ENCODE peak calls at places on chromosomes 12 and 14, in seven cellular contexts. T is neuronal stem cell, H is IMR-90, B is mesenchymal stem cell, F is H1, N is H9, I is trophoblast cell. P is an unnamed sample.

GRCh38 chr12:20097561-20097960 is 270.8 kb upstream of the PDE3A start:
- DNase-seq in F (no peak), H (peak), I (no peak), N (no peak), B (peak), T (no peak), P (no peak)

GRCh38 chr14:50023671-50024490 is 92.5 kb downstream of the VCPKMT start:
- DNase-seq in B (peak), H (peak), I (no peak), N (no peak), T (no peak), F (no peak), P (no peak)

GRCh38 chr12:13243516-13244070 is 47.1 kb downstream of the EMP1 start:
- DNase-seq in F (no peak), H (peak), B (no peak), I (no peak), T (no peak), N (no peak), P (no peak)

GRCh38 chr14:95614335-95614734 is 71.9 kb upstream of the TCL1B start:
- DNase-seq in B (no peak), H (no peak), T (no peak), N (no peak), F (no peak), I (peak), P (no peak)

GRCh38 chr12:110699591-110700445 is 10.9 kb upstream of the HVCN1 start:
- DNase-seq in N (peak), I (no peak), B (no peak), H (no peak), F (no peak), T (no peak), P (peak)

GRCh38 chr12:49154221-49154620 is 23.0 kb upstream of the TUBA1B start:
- DNase-seq in T (no peak), I (no peak), N (no peak), F (no peak), H (no peak), B (no peak), P (no peak)

GRCh38 chr12:131981388-131981787 is 31.6 kb downstream of the EP400 start:
- DNase-seq in H (no peak), I (no peak), B (no peak), T (no peak), N (no peak), F (no peak), P (no peak)

GRCh38 chr12:80648866-80649265 is 58.6 kb upstream of the MYF6 start:
- DNase-seq in I (no peak), N (no peak), B (peak), T (no peak), F (no peak), H (peak), P (no peak)

GRCh38 chr12:38905480-38906351 is at the start of gene CPNE8:
- DNase-seq in H (no peak), T (peak), B (peak), N (peak), F (no peak), I (peak), P (peak)

GRCh38 chr14:81464253-81465001 is 64.3 kb upstream of the STON2 start:
- DNase-seq in I (peak), F (peak), B (peak), H (peak), N (peak), T (peak), P (peak)

GRCh38 chr12:107322063-107322462 is 228.7 kb upstream of the CRY1 start:
- DNase-seq in H (no peak), F (no peak), B (no peak), T (no peak), N (no peak), I (no peak), P (no peak)

GRCh38 chr12:125129592-125130255 is 64.5 kb downstream of the AACS start:
- DNase-seq in H (no peak), T (no peak), B (no peak), I (no peak), F (no peak), N (no peak), P (no peak)

GRCh38 chr14:97777622-97778021 is 980.4 kb downstream of the VRK1 start:
- DNase-seq in F (no peak), T (no peak), N (no peak), B (no peak), H (no peak), I (no peak), P (no peak)

GRCh38 chr14:28653521-28653920 is 113.1 kb upstream of the FOXG1 start:
- DNase-seq in I (no peak), F (no peak), N (no peak), H (peak), T (no peak), B (no peak), P (no peak)

GRCh38 chr12:46841891-46842290 is 16.1 kb upstream of the SLC38A4 start:
- DNase-seq in T (no peak), F (no peak), B (no peak), I (no peak), H (no peak), N (no peak), P (no peak)

GRCh38 chr14:50520947-50521815 is 11.2 kb downstream of the MAP4K5 start:
- DNase-seq in H (peak), I (no peak), F (no peak), B (peak), T (no peak), N (no peak), P (no peak)

GRCh38 chr14:57834001-57834598 is 31.8 kb downstream of the SLC35F4 start:
- DNase-seq in I (no peak), N (no peak), F (no peak), H (no peak), B (no peak), T (no peak), P (no peak)

GRCh38 chr12:6229823-6230222 is 29.6 kb downstream of the CD9 start:
- DNase-seq in B (peak), I (peak), F (no peak), H (peak), N (no peak), T (no peak), P (no peak)

GRCh38 chr14:76955575-76956252 is 72.8 kb downstream of the IRF2BPL start:
- DNase-seq in B (peak), I (peak), T (no peak), N (peak), F (no peak), H (peak), P (peak)

GRCh38 chr12:48814313-48815280 is 3.7 kb upstream of the CACNB3 start:
- DNase-seq in T (peak), N (peak), I (peak), H (peak), F (no peak), B (peak), P (peak)

GRCh38 chr12:53789570-53789969 is 37.8 kb upstream of the CISTR start:
- DNase-seq in H (no peak), T (no peak), F (no peak), N (no peak), I (no peak), B (no peak), P (no peak)

GRCh38 chr12:23771230-23771949 is 178.1 kb downstream of the SOX5 start:
- DNase-seq in H (no peak), F (no peak), I (no peak), N (no peak), B (no peak), T (no peak), P (no peak)

GRCh38 chr12:96177013-96177412 is 17.2 kb upstream of the ELK3 start:
- DNase-seq in F (no peak), H (peak), I (peak), T (no peak), N (no peak), B (no peak), P (no peak)

GRCh38 chr14:91323671-91324605 is 79.4 kb upstream of the GPR68 start:
- DNase-seq in B (peak), N (peak), F (peak), H (peak), T (peak), I (peak), P (peak)

GRCh38 chr12:53225635-53226424 is 6.2 kb downstream of the RARG start:
- DNase-seq in F (no peak), N (peak), I (no peak), H (no peak), B (no peak), T (no peak), P (peak)

GRCh38 chr12:63420206-63420644 is 248.1 kb downstream of the DPY19L2 start:
- DNase-seq in B (peak), T (peak), I (peak), F (peak), N (peak), H (peak), P (peak)

GRCh38 chr12:95130096-95130495 is 56.7 kb upstream of the NR2C1 start:
- DNase-seq in I (peak), F (no peak), H (peak), N (no peak), B (peak), T (no peak), P (peak)

GRCh38 chr12:13203028-13203922 is 6.7 kb downstream of the EMP1 start:
- DNase-seq in I (no peak), F (peak), N (peak), T (no peak), B (peak), H (no peak), P (peak)

GRCh38 chr14:36279306-36280244 is 40.9 kb downstream of the MBIP start:
- DNase-seq in F (no peak), N (no peak), B (no peak), I (no peak), T (peak), H (no peak), P (peak)

GRCh38 chr12:72346331-72346944 is 74.3 kb downstream of the TRHDE start:
- DNase-seq in H (peak), T (peak), N (peak), B (peak), F (peak), I (peak), P (peak)

DNA sequence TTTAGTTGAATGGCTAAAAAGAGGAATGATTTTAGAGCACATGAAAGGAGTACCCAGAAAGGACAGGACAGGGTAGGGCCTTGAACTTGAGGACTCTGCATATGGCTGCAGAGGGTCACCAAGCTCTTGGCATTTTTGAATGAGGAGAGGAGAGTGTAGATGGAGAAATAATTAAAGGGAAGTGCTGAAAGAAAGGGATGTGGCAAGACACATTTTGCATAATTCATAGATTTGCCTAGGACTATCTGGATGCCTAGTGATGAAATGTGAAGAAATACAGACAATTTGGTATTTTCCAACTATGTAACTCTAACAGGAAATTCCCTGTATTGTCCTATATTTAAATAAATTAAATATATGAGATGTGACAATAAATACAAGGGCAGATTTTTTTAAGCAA is 27.5 kb upstream of the MDM1 start:
- DNase-seq in N (no peak), I (peak), F (no peak), B (no peak), H (no peak), T (no peak), P (no peak)
- H4K8ac ChIP-seq in N (no peak), I (no peak), F (no peak), B (no peak), H (no peak), T (no peak), P (no peak)

GRCh38 chr12:26715232-26715631 is 117.8 kb downstream of the ITPR2 start:
- DNase-seq in B (no peak), H (no peak), F (no peak), T (no peak), I (no peak), N (no peak), P (no peak)

GRCh38 chr12:26711072-26711471 is 121.9 kb downstream of the ITPR2 start:
- DNase-seq in B (no peak), I (no peak), N (no peak), T (no peak), H (no peak), F (no peak), P (no peak)

GRCh38 chr12:26712892-26713291 is 120.1 kb downstream of the ITPR2 start:
- DNase-seq in H (no peak), T (no peak), N (no peak), F (no peak), B (no peak), I (no peak), P (peak)

GRCh38 chr12:26711569-26711968 is 121.4 kb downstream of the ITPR2 start:
- DNase-seq in F (no peak), B (no peak), T (no peak), N (no peak), I (peak), H (no peak), P (no peak)

DNA sequence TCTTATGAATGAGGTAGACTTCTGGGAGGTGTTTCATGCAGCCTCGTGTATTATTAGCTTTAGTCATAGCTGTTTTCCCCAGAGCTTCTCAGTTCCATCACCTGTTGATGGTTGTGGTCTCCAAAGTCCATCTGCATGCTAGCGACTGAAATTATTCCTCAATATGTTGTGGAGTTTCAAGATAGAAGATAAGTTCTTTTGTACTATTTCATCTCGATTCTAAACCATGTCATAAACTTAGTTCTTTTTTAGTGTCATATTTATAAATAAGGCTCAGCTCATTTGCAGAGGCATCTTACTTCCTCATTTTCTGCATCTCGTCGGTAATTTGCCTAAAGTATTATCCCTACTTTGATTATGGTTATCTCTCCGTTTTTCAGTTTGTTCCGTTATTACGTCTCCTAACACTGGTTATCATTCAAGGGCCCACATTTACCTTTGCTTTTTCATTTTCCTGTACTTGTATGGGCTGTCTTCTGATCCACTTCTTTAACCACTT is 119.1 kb downstream of the ITPR2 start:
- DNase-seq in H (no peak), T (no peak), I (no peak), B (no peak), N (no peak), F (no peak), P (no peak)
- H4K8ac ChIP-seq in H (no peak), T (no peak), I (no peak), B (no peak), N (no peak), F (no peak), P (no peak)

DNA sequence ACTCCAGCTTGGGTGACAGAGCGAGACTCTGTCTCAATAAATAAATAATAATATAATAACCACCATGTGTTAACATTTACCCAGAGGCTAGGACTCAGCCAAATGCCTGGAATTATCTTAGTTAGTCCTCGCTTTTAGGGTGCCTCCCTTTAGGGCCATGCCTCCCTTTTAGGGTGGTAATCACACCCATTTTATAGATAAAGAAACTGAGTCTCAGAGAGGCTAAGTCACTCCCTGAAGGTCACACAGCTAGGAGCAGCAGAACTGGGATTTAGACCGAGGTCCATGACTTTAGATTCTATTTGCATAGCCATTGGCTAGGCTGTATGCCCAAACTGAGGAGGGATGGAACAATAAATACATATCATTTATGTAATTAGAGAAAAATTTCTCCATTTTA is 11.4 kb downstream of the TESC start:
- DNase-seq in H (no peak), B (no peak), F (no peak), N (no peak), I (no peak), T (no peak), P (no peak)
- H4K8ac ChIP-seq in H (no peak), B (no peak), F (no peak), N (no peak), I (no peak), T (no peak), P (no peak)

DNA sequence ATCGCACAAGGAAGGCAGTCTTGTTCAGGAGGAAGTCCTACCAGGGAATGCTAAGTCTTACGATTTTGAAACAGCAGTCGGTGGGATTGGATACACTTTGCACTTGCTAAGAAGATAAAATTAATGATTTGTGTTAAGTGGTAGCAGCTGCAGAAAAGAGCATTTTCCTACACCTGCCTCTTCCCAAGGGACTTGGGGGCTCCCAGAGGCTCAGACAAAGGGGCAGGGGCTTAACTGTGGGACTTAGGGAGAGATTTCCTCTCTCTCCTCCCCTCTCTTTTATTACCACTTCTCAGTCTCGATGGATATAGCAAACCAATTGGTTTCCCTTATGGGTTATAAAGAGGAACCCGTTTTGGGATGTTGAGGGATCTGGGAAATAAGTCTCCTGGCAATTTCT is 175.2 kb downstream of the NRXN3 start:
- DNase-seq in H (no peak), B (no peak), I (no peak), N (no peak), T (no peak), F (no peak), P (no peak)
- H4K8ac ChIP-seq in H (no peak), B (no peak), I (no peak), N (no peak), T (no peak), F (no peak), P (no peak)

DNA sequence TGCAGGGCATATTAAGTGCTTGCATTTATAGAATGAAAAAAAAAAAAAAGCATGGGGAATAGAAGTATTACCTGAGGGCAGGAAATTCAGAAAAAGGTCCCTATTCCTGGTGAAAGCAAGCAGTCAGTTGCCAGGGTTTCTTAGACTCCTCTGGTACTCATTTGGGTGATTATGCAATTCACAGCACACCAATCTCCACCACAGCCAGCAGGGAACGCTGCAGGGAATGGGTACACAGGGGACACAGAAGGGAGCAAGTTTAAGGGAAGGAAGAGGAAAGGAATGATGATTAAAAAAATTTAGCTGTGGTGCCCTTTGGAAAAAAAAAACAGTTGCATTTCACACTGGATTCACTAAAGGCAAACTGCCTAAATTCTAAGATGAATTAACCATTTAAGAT is 14.2 kb downstream of the BLTP3B start:
- DNase-seq in H (peak), I (peak), B (peak), T (no peak), F (no peak), N (peak), P (peak)
- H4K8ac ChIP-seq in H (peak), I (no peak), B (peak), T (no peak), F (no peak), N (no peak), P (no peak)

DNA sequence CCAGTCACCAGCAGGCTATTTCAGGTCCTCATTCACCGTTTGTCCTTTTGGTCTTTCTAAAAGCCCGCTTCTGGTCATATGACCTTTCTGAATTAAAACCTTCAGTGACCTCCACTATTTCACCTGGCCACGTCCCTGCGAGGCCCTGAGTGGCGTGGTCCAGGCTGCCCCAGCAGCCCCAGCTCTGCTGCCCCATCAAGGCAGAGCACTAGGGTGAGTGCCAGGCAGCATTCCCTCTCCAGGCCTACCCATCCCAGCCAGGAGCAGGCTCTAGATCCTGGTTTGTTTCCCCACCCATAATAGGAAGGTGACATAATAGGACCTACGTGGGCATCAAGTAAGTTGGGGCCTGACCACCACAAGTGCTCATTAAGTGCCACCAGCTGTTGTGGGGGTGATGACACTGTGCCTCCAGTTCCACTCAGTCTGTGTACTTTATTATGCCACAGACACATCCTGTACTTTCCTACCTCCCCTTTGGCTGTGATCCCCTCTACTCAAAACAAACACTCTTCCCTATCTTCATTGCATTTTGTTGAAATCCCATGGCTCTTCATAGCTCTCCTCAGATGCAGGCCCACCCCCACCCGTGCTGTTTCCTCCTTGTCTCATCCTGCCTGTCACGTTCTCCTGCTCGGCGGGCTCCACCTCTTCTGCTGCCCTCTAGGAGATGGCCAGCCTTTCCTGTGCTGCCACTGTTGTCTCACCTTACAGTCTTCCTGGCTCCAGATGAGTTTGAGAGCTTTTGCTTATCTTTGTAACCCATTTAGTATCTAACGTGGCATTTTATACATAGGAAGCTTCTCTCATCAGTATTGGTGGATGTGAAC is 21.4 kb downstream of the CKB start:
- DNase-seq in N (no peak), B (no peak), F (no peak), I (no peak), H (no peak), T (no peak), P (no peak)
- H4K8ac ChIP-seq in N (no peak), B (no peak), F (no peak), I (no peak), H (peak), T (no peak), P (no peak)

GRCh38 chr12:2636741-2637140 is 158.0 kb upstream of the FKBP4 start:
- DNase-seq in N (no peak), F (no peak), H (no peak), T (no peak), B (no peak), I (no peak), P (no peak)

GRCh38 chr12:2639020-2639298 is 155.8 kb upstream of the FKBP4 start:
- DNase-seq in N (no peak), F (no peak), I (no peak), H (no peak), B (no peak), T (no peak), P (no peak)

GRCh38 chr12:2634481-2634880 is 160.3 kb upstream of the FKBP4 start:
- DNase-seq in N (no peak), T (no peak), H (no peak), B (no peak), I (no peak), F (no peak), P (no peak)

GRCh38 chr12:2638273-2639019 is 156.3 kb upstream of the FKBP4 start:
- DNase-seq in H (no peak), I (no peak), B (no peak), N (peak), T (no peak), F (no peak), P (peak)

GRCh38 chr12:2637371-2637770 is 157.4 kb upstream of the FKBP4 start:
- DNase-seq in N (no peak), T (no peak), H (no peak), F (no peak), I (no peak), B (no peak), P (no peak)
- H4K8ac ChIP-seq in N (no peak), T (no peak), H (no peak), F (no peak), I (no peak), B (no peak), P (no peak)

GRCh38 chr14:86279405-86279804 is 749.5 kb downstream of the FLRT2 start:
- DNase-seq in F (no peak), T (no peak), I (no peak), N (no peak), H (no peak), B (no peak), P (no peak)
- H4K8ac ChIP-seq in F (no peak), T (no peak), I (no peak), N (no peak), H (no peak), B (no peak), P (no peak)

P was measured in mesendoderm.